ENCODE peak calls at places on chromosomes 6 and 20, in ten cellular contexts. N is CD8-positive, alpha-beta T cell; S is PC-3; R is cardiac muscle cell; P is hepatocyte; I is tibial artery; H is prostate gland; X is neural progenitor cell; Z is breast epithelium; W is body of pancreas. T is an unnamed sample.
A peak's percentile ranks its signal among the peaks of the same experiment; 100 is the strongest.

GRCh38 chr6:37365791-37366190 is 12.0 kb downstream of the RNF8 start:
- DNase-seq in N (no peak), S (peak; percentile 23), R (no peak), P (no peak), I (no peak), H (no peak), X (no peak), Z (no peak), W (no peak), T (no peak)

GRCh38 chr6:69867075-69867911 is 937 bp downstream of the COL19A1 start:
- DNase-seq in N (peak; percentile 65), S (peak; percentile 5), R (peak; percentile 90), P (peak; percentile 84), I (peak; percentile 69), H (peak; percentile 22), X (peak; percentile 90), Z (no peak), W (peak; percentile 58), T (peak; percentile 34)

GRCh38 chr6:158046201-158047119 is 64.8 kb downstream of the SYNJ2 start:
- DNase-seq in N (peak; percentile 42), S (no peak), R (no peak), P (no peak), I (no peak), H (no peak), X (no peak), Z (no peak), W (peak; percentile 2), T (no peak)

GRCh38 chr6:51814418-51814817 is 273.0 kb downstream of the PKHD1 start:
- DNase-seq in N (no peak), S (no peak), R (no peak), P (peak; percentile 5), I (no peak), H (no peak), X (no peak), Z (no peak), W (no peak), T (no peak)

GRCh38 chr20:1894471-1894950 is 696 bp upstream of the SIRPA start:
- DNase-seq in N (no peak), S (peak; percentile 62), R (peak; percentile 83), P (peak; percentile 87), I (peak; percentile 84), H (peak; percentile 59), X (peak; percentile 86), Z (no peak), W (peak; percentile 66), T (no peak)

GRCh38 chr6:18555750-18556149 is 168.6 kb downstream of the RNF144B start:
- DNase-seq in N (no peak), S (no peak), R (no peak), P (no peak), I (no peak), H (no peak), X (no peak), Z (no peak), W (no peak), T (no peak)

GRCh38 chr6:12911387-12911960 is 194.9 kb downstream of the PHACTR1 start:
- DNase-seq in N (no peak), S (peak; percentile 51), R (peak; percentile 56), P (peak; percentile 50), I (no peak), H (peak; percentile 22), X (peak; percentile 23), Z (no peak), W (no peak), T (no peak)

GRCh38 chr6:100022847-100023246 is 28.8 kb upstream of the MCHR2 start:
- DNase-seq in N (no peak), S (no peak), R (no peak), P (no peak), I (no peak), H (no peak), X (no peak), Z (no peak), W (no peak), T (no peak)

GRCh38 chr20:38730167-38730988 is 6.1 kb downstream of the SLC32A1 start:
- DNase-seq in N (no peak), S (no peak), R (no peak), P (no peak), I (no peak), H (no peak), X (no peak), Z (no peak), W (no peak), T (no peak)

GRCh38 chr20:62627901-62628612 is 14.2 kb upstream of the SLCO4A1 start:
- DNase-seq in N (no peak), S (peak; percentile 85), R (no peak), P (no peak), I (no peak), H (no peak), X (no peak), Z (peak; percentile 49), W (no peak), T (no peak)

GRCh38 chr20:44460795-44461141 is 14.9 kb upstream of the TTPAL start:
- DNase-seq in N (no peak), S (peak; percentile 72), R (peak; percentile 24), P (peak; percentile 70), I (no peak), H (no peak), X (peak; percentile 46), Z (no peak), W (no peak), T (no peak)

GRCh38 chr6:169949501-169950097 is 198.2 kb downstream of the ERMARD start:
- DNase-seq in N (no peak), S (no peak), R (no peak), P (no peak), I (no peak), H (no peak), X (no peak), Z (no peak), W (no peak), T (no peak)

GRCh38 chr6:169953686-169954085 is 202.3 kb downstream of the ERMARD start:
- DNase-seq in N (no peak), S (no peak), R (no peak), P (no peak), I (no peak), H (no peak), X (no peak), Z (no peak), W (no peak), T (no peak)

GRCh38 chr6:169954977-169955376 is 203.6 kb downstream of the ERMARD start:
- DNase-seq in N (no peak), S (no peak), R (no peak), P (no peak), I (no peak), H (no peak), X (no peak), Z (no peak), W (no peak), T (no peak)

GRCh38 chr6:169955796-169956493 is 204.5 kb downstream of the ERMARD start:
- DNase-seq in N (no peak), S (no peak), R (no peak), P (no peak), I (peak; percentile 57), H (no peak), X (no peak), Z (no peak), W (no peak), T (no peak)

DNA sequence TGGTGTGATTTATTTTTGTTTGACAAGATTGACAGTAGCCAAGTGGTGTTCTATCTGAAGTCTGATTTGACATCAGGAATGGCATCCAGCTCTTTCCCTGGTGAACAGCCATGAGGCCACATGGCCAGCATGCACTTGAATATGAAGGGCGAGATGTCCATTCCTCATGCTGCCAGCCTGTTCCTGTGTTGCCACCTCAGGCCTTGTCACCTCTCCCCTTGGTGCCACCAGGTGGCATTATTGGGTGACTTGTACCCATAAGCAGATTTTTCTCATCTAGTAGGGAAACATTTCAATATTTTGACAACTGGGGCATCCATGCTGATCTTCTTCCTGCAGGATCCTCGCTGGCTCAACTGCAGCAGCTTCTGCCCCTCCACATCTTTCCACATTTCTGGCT is 199.1 kb downstream of the ERMARD start:
- DNase-seq in N (peak; percentile 28), S (peak; percentile 38), R (no peak), P (no peak), I (no peak), H (peak; percentile 36), X (peak; percentile 44), Z (no peak), W (peak; percentile 43), T (peak; percentile 29)
- TF ChIP-seq CTCF in N (peak; percentile 53), S (peak; percentile 51), R (peak; percentile 16), P (no peak), I (no peak), H (peak; percentile 57), X (peak; percentile 50), Z (no peak), W (no peak), T (peak; percentile 1)

GRCh38 chr6:42059743-42060142 is 9.4 kb downstream of the TAF8 start:
- DNase-seq in N (no peak), S (no peak), R (no peak), P (no peak), I (no peak), H (no peak), X (no peak), Z (no peak), W (no peak), T (no peak)
- H3K36me3 ChIP-seq in N (peaks cover 52% of the 10 kb centered on the region), S (peaks cover 19% of the 10 kb centered on the region), R (peaks cover 77% of the 10 kb centered on the region), P (peaks cover 4% of the 10 kb centered on the region), I (peaks cover 94% of the 10 kb centered on the region), H (peaks cover 3% of the 10 kb centered on the region), X (peaks cover 47% of the 10 kb centered on the region), Z (peaks cover 3% of the 10 kb centered on the region), W (peaks cover 8% of the 10 kb centered on the region), T (peaks cover 31% of the 10 kb centered on the region)

GRCh38 chr6:4336778-4337442 is 201.5 kb upstream of the ECI2 start:
- DNase-seq in N (no peak), S (no peak), R (no peak), P (peak; percentile 72), I (no peak), H (no peak), X (no peak), Z (no peak), W (no peak), T (no peak)
- H3K27ac ChIP-seq in N (no peak overlapping the region), S (no peak overlapping the region), R (no peak overlapping the region), P (peak overlapping the region; percentile 19), I (no peak overlapping the region), H (no peak overlapping the region), X (no peak overlapping the region), Z (no peak overlapping the region), W (no peak overlapping the region), T (no peak overlapping the region)

DNA sequence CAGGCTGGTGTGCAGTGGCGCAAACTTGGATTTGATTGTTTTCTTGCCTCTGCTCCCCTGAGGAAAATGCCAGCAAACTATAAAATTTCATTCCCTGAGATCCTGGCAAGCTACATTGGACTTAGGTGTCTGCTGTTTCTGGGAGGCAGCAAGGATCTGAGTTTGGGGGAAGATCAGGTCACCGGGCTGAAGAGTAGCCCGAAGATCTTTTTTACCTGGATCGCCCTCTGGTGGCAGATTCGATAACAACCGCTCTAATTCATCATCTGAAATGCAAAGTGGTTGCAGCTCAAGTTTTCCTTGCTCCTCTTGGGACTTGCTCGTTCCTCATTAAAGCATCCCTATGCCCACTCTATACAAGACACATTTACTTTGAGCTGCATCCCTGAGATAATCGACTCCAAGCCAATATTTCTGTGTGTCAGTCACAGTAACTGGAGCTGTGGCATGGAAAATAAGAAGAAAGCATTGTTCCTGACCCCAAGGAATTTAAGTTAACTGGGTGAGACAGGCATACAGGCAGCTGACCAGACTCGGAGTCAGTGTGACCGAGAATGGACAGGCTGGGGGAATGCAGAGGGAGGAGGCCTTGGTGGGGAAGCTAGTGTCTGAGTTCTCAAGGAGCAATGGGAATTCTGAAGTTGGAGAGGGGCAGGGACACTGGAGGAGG is 131.8 kb upstream of the PROKR2 start:
- DNase-seq in N (peak; percentile 49), S (peak; percentile 79), R (peak; percentile 72), P (peak; percentile 71), I (no peak), H (peak; percentile 47), X (peak; percentile 73), Z (no peak), W (peak; percentile 60), T (peak; percentile 41)
- TF ChIP-seq CTCF in N (peak; percentile 72), S (peak; percentile 84), R (peak; percentile 70), P (peak; percentile 64), I (peak; percentile 49), H (peak; percentile 53), X (peak; percentile 84), Z (no peak), W (peak; percentile 51), T (peak; percentile 12)

GRCh38 chr6:41789390-41789724 is 1.9 kb downstream of the TOMM6 start:
- DNase-seq in N (no peak), S (no peak), R (no peak), P (no peak), I (no peak), H (no peak), X (no peak), Z (no peak), W (no peak), T (no peak)
- H3K36me3 ChIP-seq in N (peaks cover 30% of the 10 kb centered on the region), S (peaks cover 32% of the 10 kb centered on the region), R (peaks cover 10% of the 10 kb centered on the region), P (no peaks in the 10 kb centered on the region), I (peaks cover 37% of the 10 kb centered on the region), H (no peaks in the 10 kb centered on the region), X (no peaks in the 10 kb centered on the region), Z (no peaks in the 10 kb centered on the region), W (no peaks in the 10 kb centered on the region), T (peaks cover 8% of the 10 kb centered on the region)